ENCODE peak calls at places on chromosomes 3 and 15, in five cellular contexts. G, L, F, O and E are unnamed samples.

GRCh38 chr3:110327870-110328269 is 743.7 kb upstream of the NECTIN3 start:
- DNase-seq in G (peak; percentile 19), L (no peak), F (no peak), O (peak; percentile 16), E (no peak)

GRCh38 chr15:31517711-31518110 is 191.1 kb downstream of the KLF13 start:
- DNase-seq in G (no peak), L (no peak), F (no peak), O (no peak), E (no peak)

GRCh38 chr15:92922405-92923002 is 22.4 kb downstream of the CHD2 start:
- DNase-seq in G (no peak), L (no peak), F (no peak), O (no peak), E (no peak)

GRCh38 chr3:3851621-3852323 is 52.5 kb downstream of the LRRN1 start:
- DNase-seq in G (no peak), L (no peak), F (no peak), O (no peak), E (peak; percentile 6)

GRCh38 chr3:69309810-69310209 is 76.1 kb downstream of the FRMD4B start:
- DNase-seq in G (peak; percentile 40), L (peak; percentile 49), F (peak; percentile 6), O (peak; percentile 32), E (no peak)

GRCh38 chr3:12994607-12995388 is 78.4 kb downstream of the IQSEC1 start:
- DNase-seq in G (peak; percentile 69), L (peak; percentile 94), F (peak; percentile 95), O (peak; percentile 74), E (peak; percentile 89)

GRCh38 chr3:143974181-143974876 is 2.7 kb downstream of the DIPK2A start:
- DNase-seq in G (no peak), L (no peak), F (no peak), O (no peak), E (no peak)

GRCh38 chr3:155548194-155548593 is 196.7 kb downstream of the PLCH1 start:
- DNase-seq in G (peak; percentile 31), L (no peak), F (no peak), O (peak; percentile 66), E (no peak)

GRCh38 chr3:32626650-32627049 is 56.0 kb upstream of the DYNC1LI1 start:
- DNase-seq in G (no peak), L (no peak), F (no peak), O (peak; percentile 3), E (no peak)

GRCh38 chr3:53168175-53168923 is 7.3 kb downstream of the PRKCD start:
- DNase-seq in G (no peak), L (no peak), F (no peak), O (no peak), E (no peak)

GRCh38 chr15:82847703-82848102 is 38.3 kb downstream of the WHAMM start:
- DNase-seq in G (peak; percentile 45), L (no peak), F (no peak), O (no peak), E (no peak)

GRCh38 chr3:95521396-95521795 is 1293.0 kb upstream of the EPHA6 start:
- DNase-seq in G (no peak), L (no peak), F (no peak), O (no peak), E (no peak)

GRCh38 chr3:69914395-69914794 is 85.1 kb upstream of the SAMMSON start:
- DNase-seq in G (peak; percentile 27), L (no peak), F (no peak), O (no peak), E (peak; percentile 1)

GRCh38 chr15:60713096-60714084 is 234.4 kb upstream of the ICE2 start:
- DNase-seq in G (peak; percentile 75), L (no peak), F (no peak), O (peak; percentile 43), E (no peak)

GRCh38 chr3:36477655-36478054 is 97.4 kb downstream of the STAC start:
- DNase-seq in G (no peak), L (no peak), F (no peak), O (peak; percentile 88), E (no peak)

GRCh38 chr15:71437404-71437803 is 322.1 kb downstream of the THSD4 start:
- DNase-seq in G (no peak), L (no peak), F (no peak), O (no peak), E (no peak)

GRCh38 chr15:71444032-71444810 is 328.9 kb downstream of the THSD4 start:
- DNase-seq in G (no peak), L (no peak), F (no peak), O (no peak), E (no peak)

GRCh38 chr15:71437919-71438318 is 322.6 kb downstream of the THSD4 start:
- DNase-seq in G (peak; percentile 43), L (peak; percentile 32), F (no peak), O (no peak), E (no peak)

GRCh38 chr15:71443538-71443937 is 328.3 kb downstream of the THSD4 start:
- DNase-seq in G (peak; percentile 20), L (peak; percentile 76), F (peak; percentile 61), O (peak; percentile 44), E (peak; percentile 58)

DNA sequence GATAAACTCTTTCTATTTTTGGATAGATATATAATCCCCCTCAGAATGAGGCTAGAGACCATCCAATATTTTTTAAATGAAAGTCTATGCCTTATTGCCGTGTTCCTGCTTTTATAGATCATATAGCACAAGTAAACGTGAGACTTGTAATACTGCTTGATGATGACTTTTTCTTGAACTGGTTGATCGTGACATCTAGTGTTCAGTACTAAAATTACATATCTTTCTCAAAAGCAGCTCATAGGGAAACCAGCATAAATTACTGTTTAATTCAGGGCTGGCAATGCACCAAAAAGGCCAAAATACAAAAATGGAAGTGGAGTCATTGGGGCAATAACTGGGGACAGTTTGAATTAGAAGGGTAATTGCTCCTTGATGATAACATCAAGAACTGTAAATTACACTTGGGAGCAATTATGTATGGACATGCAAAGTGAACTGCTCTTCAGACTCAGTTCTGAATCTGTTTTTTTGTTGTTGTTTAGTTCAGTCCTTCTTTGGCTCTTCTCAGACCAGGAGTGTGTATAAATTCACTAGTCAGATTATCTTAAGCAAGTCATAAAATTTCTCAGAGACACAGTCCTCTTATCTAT is 325.3 kb downstream of the THSD4 start:
- DNase-seq in G (peak; percentile 66), L (no peak), F (no peak), O (peak; percentile 74), E (no peak)
- TF ChIP-seq CTCF in G (peak; percentile 37), L (peak; percentile 50), F (peak; percentile 53), O (peak; percentile 70), E (peak; percentile 73)

GRCh38 chr15:33201376-33202189 is 7.1 kb upstream of the FMN1 start:
- DNase-seq in G (peak; percentile 64), L (peak; percentile 58), F (peak; percentile 8), O (peak; percentile 12), E (peak; percentile 73)
- TF ChIP-seq CTCF in G (no peak), L (no peak), F (no peak), O (no peak), E (no peak)

GRCh38 chr3:111859974-111860859 is 1.2 kb downstream of the PHLDB2 start:
- DNase-seq in G (peak; percentile 88), L (peak; percentile 79), F (peak; percentile 45), O (peak; percentile 87), E (peak; percentile 75)
- TF ChIP-seq CTCF in G (peak; percentile 58), L (peak; percentile 25), F (no peak), O (peak; percentile 75), E (peak; percentile 47)

DNA sequence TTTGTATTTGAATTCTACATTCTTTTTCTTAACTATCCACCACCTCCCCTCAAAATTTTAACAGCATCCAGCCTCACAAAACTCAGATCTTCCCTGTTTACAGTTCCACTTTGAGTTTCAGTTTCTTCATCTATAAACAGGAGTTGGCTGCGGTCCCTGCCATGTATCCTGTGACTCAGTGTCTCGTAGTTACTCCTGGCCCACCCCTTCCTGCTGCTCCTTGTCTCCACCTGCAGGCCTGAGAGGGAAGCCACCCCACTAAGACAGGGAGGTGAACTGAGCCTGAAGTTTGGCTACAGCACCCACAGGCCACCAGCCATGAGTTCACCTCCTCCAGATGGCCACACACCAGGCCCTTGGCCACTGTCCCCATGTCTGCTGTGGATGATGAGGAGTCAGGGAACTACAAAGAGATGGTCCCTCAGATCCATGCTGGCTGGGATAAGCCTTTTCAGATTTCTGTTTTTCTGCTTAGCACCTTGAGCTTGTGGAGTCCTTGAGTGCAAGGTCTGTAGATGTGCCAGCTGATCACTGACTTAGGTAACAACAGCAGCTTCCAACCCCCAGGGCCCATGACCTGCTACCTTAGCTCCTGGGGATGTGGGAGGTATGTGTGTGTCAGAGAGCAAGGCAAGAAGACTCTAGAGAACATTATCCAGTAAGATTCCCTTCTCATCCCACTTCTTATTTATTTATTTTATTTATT is 37.5 kb downstream of the CD86 start:
- DNase-seq in G (peak; percentile 23), L (peak; percentile 56), F (peak; percentile 15), O (peak; percentile 28), E (peak; percentile 81)
- TF ChIP-seq CTCF in G (peak; percentile 35), L (peak; percentile 39), F (peak; percentile 39), O (peak; percentile 40), E (peak; percentile 67)

GRCh38 chr15:49293941-49294340 is 123.9 kb downstream of the GALK2 start:
- DNase-seq in G (no peak), L (no peak), F (no peak), O (no peak), E (no peak)

GRCh38 chr15:49290204-49290603 is 120.2 kb downstream of the GALK2 start:
- DNase-seq in G (no peak), L (no peak), F (no peak), O (no peak), E (no peak)

GRCh38 chr15:49286649-49287394 is 116.8 kb downstream of the GALK2 start:
- DNase-seq in G (peak; percentile 56), L (no peak), F (no peak), O (peak; percentile 48), E (no peak)

DNA sequence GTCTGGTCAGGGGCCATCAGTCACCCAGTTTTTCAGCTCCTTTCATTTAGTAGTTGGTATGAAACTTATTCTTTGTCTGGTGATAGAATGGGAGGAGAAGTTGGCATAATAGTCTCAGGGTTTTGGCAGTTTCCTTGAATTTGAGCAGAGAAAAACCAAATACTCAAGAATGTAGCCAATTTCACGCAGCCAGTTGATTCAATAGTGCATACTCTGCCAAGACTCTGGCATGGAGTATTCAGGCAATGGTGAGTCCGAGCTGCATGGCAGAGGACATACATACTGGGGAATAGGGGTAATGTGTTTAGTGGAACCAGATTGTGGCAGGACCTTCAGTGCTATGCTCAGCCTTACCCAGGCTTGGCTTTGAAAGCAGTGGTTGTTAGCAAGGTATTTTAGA is 118.4 kb downstream of the GALK2 start:
- DNase-seq in G (peak; percentile 39), L (no peak), F (no peak), O (peak; percentile 68), E (no peak)
- TF ChIP-seq CTCF in G (no peak), L (no peak), F (no peak), O (no peak), E (no peak)

DNA sequence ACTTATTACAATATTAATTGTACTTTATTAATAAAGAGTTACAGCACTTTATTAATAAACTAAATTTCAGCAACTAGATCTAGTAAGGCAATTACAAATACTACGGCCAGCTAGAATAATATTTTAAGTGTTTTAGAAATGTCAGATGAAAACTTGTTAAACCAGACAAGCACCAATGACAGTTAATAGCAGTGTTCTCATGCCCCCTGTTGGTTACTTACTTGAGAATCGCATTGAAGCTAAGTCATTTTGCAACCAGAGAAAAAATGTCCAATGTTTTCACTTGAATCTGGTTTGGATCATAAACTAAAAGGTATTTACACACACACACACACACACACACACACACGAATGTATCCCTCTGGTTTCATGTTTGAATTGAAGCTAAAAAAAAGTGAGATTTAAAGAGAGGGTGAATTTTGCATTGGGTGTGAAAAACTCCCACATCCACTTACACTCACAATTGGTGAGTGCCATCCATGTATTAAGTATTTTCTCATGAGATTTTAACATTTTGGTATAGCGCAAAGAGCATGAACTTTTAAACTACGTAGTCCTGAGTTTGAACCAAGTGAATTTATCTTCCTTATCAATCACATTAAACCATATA is 347.7 kb downstream of the ZBBX start:
- DNase-seq in G (peak; percentile 61), L (peak; percentile 56), F (peak; percentile 13), O (peak; percentile 6), E (no peak)
- TF ChIP-seq CTCF in G (no peak), L (peak; percentile 57), F (peak; percentile 43), O (peak; percentile 19), E (no peak)

GRCh38 chr3:66816110-66816761 is 181.9 kb upstream of the KBTBD8 start:
- DNase-seq in G (peak; percentile 70), L (no peak), F (no peak), O (peak; percentile 70), E (no peak)
- TF ChIP-seq CTCF in G (peak; percentile 45), L (peak; percentile 23), F (peak; percentile 75), O (peak; percentile 61), E (peak; percentile 79)